ENCODE peak calls at places on chromosomes 4 and X, in ten cellular contexts. W, J, I, U, D, K, N, X, A and H are unnamed samples.

GRCh38 chr4:186249785-186250739 is 15.9 kb upstream of the F11 start:
- DNase-seq in W (no peak), I (no peak), K (no peak), A (no peak), N (no peak), J (peak), X (no peak), D (no peak), U (no peak), H (no peak)

GRCh38 chr4:76442807-76443206 is 7.8 kb downstream of the SHROOM3 start:
- DNase-seq in I (no peak), D (no peak), W (no peak), U (no peak), A (no peak), N (no peak), K (no peak), X (no peak), J (no peak), H (no peak)

GRCh38 chr4:82043809-82044137 is 330.0 kb downstream of the HNRNPD start:
- DNase-seq in N (no peak), U (no peak), I (no peak), K (no peak), W (no peak), A (no peak), D (no peak), J (no peak), X (no peak), H (no peak)

GRCh38 chrX:96407981-96408380 is 276.7 kb upstream of the DIAPH2 start:
- DNase-seq in U (no peak), A (no peak), W (no peak), I (no peak), N (no peak), K (no peak), D (no peak), J (no peak), X (no peak), H (no peak)

GRCh38 chr4:122152699-122153328 is 683 bp downstream of the BLTP1 start:
- DNase-seq in N (peak), I (peak), U (no peak), K (peak), X (peak), J (no peak), D (peak), W (peak), A (peak), H (peak)

GRCh38 chr4:98833384-98833783 is 95.5 kb downstream of the EIF4E start:
- DNase-seq in J (no peak), K (no peak), W (no peak), D (no peak), X (peak), U (no peak), N (no peak), A (no peak), I (no peak), H (no peak)

GRCh38 chr4:98720871-98721480 is 62.6 kb upstream of the TSPAN5 start:
- DNase-seq in X (no peak), N (no peak), J (peak), W (no peak), D (no peak), I (no peak), U (no peak), K (no peak), A (no peak), H (no peak)

GRCh38 chr4:83613994-83614393 is 78.1 kb downstream of the GPAT3 start:
- DNase-seq in A (no peak), N (no peak), U (no peak), I (no peak), K (no peak), W (no peak), J (no peak), X (no peak), D (no peak), H (no peak)

GRCh38 chrX:131595120-131595519 is 51.2 kb downstream of the OR13H1 start:
- DNase-seq in D (no peak), J (no peak), U (no peak), X (no peak), W (no peak), K (no peak), I (no peak), N (no peak), A (no peak), H (no peak)

GRCh38 chr4:168978001-168978700 is 31.9 kb downstream of the CBR4 start:
- DNase-seq in N (no peak), D (no peak), A (no peak), J (peak), X (no peak), K (no peak), I (no peak), W (no peak), U (no peak), H (no peak)

GRCh38 chr4:146975535-146975934 is 29.9 kb upstream of the TTC29 start:
- DNase-seq in W (peak), I (no peak), U (no peak), N (peak), X (no peak), A (no peak), K (no peak), J (no peak), D (no peak), H (no peak)

GRCh38 chr4:103934178-103934789 is 214.5 kb upstream of the TACR3 start:
- DNase-seq in U (peak), I (no peak), J (peak), N (peak), K (peak), W (peak), X (peak), A (no peak), D (peak), H (no peak)

GRCh38 chrX:46959101-46959500 is 46.9 kb downstream of the JADE3 start:
- DNase-seq in D (no peak), A (no peak), N (no peak), I (no peak), U (no peak), W (no peak), K (no peak), X (no peak), J (no peak), H (no peak)

GRCh38 chrX:104189862-104190261 is 23.6 kb downstream of the FAM199X start:
- DNase-seq in K (no peak), J (no peak), W (no peak), U (no peak), X (no peak), D (peak), N (no peak), A (no peak), I (no peak), H (no peak)

GRCh38 chr4:74327751-74328150 is 19.5 kb downstream of the EPGN start:
- DNase-seq in I (no peak), D (no peak), W (peak), U (no peak), J (peak), N (no peak), X (no peak), A (no peak), K (no peak), H (no peak)

GRCh38 chr4:37908488-37909343 is 17.8 kb downstream of the TBC1D1 start:
- DNase-seq in X (no peak), W (no peak), N (no peak), I (no peak), D (peak), A (no peak), U (no peak), J (no peak), K (no peak), H (no peak)

GRCh38 chrX:110732274-110732673 is 63.3 kb downstream of the CHRDL1 start:
- DNase-seq in N (no peak), I (no peak), K (no peak), U (no peak), D (no peak), A (no peak), W (no peak), X (no peak), J (no peak), H (peak)

GRCh38 chrX:22800360-22800759 is 199.4 kb upstream of the DDX53 start:
- DNase-seq in K (no peak), A (no peak), X (no peak), U (no peak), J (peak), N (no peak), D (peak), W (peak), I (no peak), H (no peak)

GRCh38 chr4:37453004-37453360 is 208.4 kb downstream of the NWD2 start:
- DNase-seq in A (peak), U (peak), D (peak), I (no peak), N (peak), J (peak), W (peak), K (peak), X (peak), H (no peak)

GRCh38 chr4:1411436-1412375 is 5.5 kb upstream of the NKX1-1 start:
- DNase-seq in K (no peak), D (no peak), I (no peak), W (no peak), X (no peak), J (no peak), U (no peak), A (no peak), N (no peak), H (peak)